ENCODE peak calls at places on chromosomes 1 and 21, in four cellular contexts. G, K, H and Y are unnamed samples.

GRCh38 chr1:57520743-57521142 is 96.9 kb upstream of the DAB1 start:
- DNase-seq in G (no peak), K (no peak), H (no peak), Y (no peak)

GRCh38 chr1:202221911-202222909 is 28.6 kb downstream of the LGR6 start:
- DNase-seq in G (no peak), K (no peak), H (no peak), Y (peak)

GRCh38 chr21:42258150-42258884 is 39.4 kb downstream of the ABCG1 start:
- DNase-seq in G (peak), K (peak), H (peak), Y (peak)

GRCh38 chr1:224226849-224227502 is 43.9 kb downstream of the DEGS1 start:
- DNase-seq in G (no peak), K (no peak), H (no peak), Y (no peak)

GRCh38 chr21:37071561-37072238 is 1.2 kb downstream of the PIGP start:
- DNase-seq in G (no peak), K (peak), H (peak), Y (no peak)

GRCh38 chr1:152577168-152577567 is 3.1 kb downstream of the LCE3D start:
- DNase-seq in G (no peak), K (no peak), H (no peak), Y (no peak)

GRCh38 chr1:203290261-203291089 is 14.8 kb upstream of the BTG2 start:
- DNase-seq in G (peak), K (peak), H (peak), Y (no peak)

GRCh38 chr1:109959974-109960744 is 24.4 kb upstream of the AHCYL1 start:
- DNase-seq in G (no peak), K (no peak), H (peak), Y (peak)

GRCh38 chr1:78561856-78562255 is 58.4 kb upstream of the IFI44L start:
- DNase-seq in G (no peak), K (no peak), H (no peak), Y (no peak)

GRCh38 chr1:66475940-66476339 is 58.0 kb upstream of the SGIP1 start:
- DNase-seq in G (no peak), K (no peak), H (no peak), Y (no peak)

GRCh38 chr1:181090653-181091126 is 2.2 kb downstream of the IER5 start:
- DNase-seq in G (peak), K (no peak), H (no peak), Y (no peak)

GRCh38 chr21:36927718-36928117 is 38.8 kb downstream of the HLCS start:
- DNase-seq in G (peak), K (peak), H (peak), Y (peak)

GRCh38 chr1:193677874-193678273 is 491.5 kb upstream of the B3GALT2 start:
- DNase-seq in G (no peak), K (no peak), H (no peak), Y (no peak)

GRCh38 chr1:203564024-203564423 is 62.6 kb upstream of the ATP2B4 start:
- DNase-seq in G (no peak), K (no peak), H (no peak), Y (no peak)

GRCh38 chr1:94115900-94116436 is 5.0 kb downstream of the ABCA4 start:
- DNase-seq in G (no peak), K (no peak), H (no peak), Y (no peak)

GRCh38 chr1:217138173-217138838 is 415.1 kb upstream of the ESRRG start:
- DNase-seq in G (no peak), K (no peak), H (no peak), Y (no peak)

GRCh38 chr1:180636138-180636537 is 4.3 kb downstream of the XPR1 start:
- DNase-seq in G (no peak), K (no peak), H (no peak), Y (no peak)

GRCh38 chr21:24272527-24272938 is 1334.7 kb downstream of the MRPL39 start:
- DNase-seq in G (no peak), K (no peak), H (no peak), Y (no peak)

GRCh38 chr21:35349378-35350080 is 300.4 kb upstream of the RUNX1 start:
- DNase-seq in G (no peak), K (no peak), H (no peak), Y (no peak)